ENCODE peak calls at places on chromosomes 13 and 19, in seven cellular contexts. T is OCI-LY7, G is tibial nerve, L is body of pancreas, C is ascending aorta, O is IMR-90, A is GM23338. Q is an unnamed sample.
A peak's percentile ranks its signal among the peaks of the same experiment; 100 is the strongest.

GRCh38 chr13:97205465-97205864 is 16.7 kb upstream of the MBNL2 start:
- DNase-seq in T (no peak), G (no peak), L (no peak), C (no peak), O (no peak), A (no peak), Q (no peak)

GRCh38 chr13:33761744-33762143 is 56.2 kb upstream of the RFC3 start:
- DNase-seq in T (peak; percentile 57), G (no peak), L (peak; percentile 24), C (no peak), O (no peak), A (peak; percentile 43), Q (no peak)

GRCh38 chr13:113962975-113963374 is 10.9 kb downstream of the C13orf46 start:
- DNase-seq in T (no peak), G (no peak), L (peak; percentile 7), C (no peak), O (no peak), A (no peak), Q (no peak)

GRCh38 chr13:108003626-108004025 is 211.7 kb downstream of the LIG4 start:
- DNase-seq in T (no peak), G (no peak), L (no peak), C (no peak), O (no peak), A (no peak), Q (no peak)

GRCh38 chr19:39444598-39445257 is 654 bp upstream of the SUPT5H start:
- DNase-seq in T (no peak), G (no peak), L (no peak), C (no peak), O (no peak), A (peak; percentile 44), Q (no peak)

GRCh38 chr13:34719060-34719875 is 222.8 kb upstream of the NBEA start:
- DNase-seq in T (no peak), G (no peak), L (no peak), C (no peak), O (no peak), A (no peak), Q (no peak)

GRCh38 chr19:3383121-3383722 is 16.8 kb downstream of the NFIC start:
- DNase-seq in T (no peak), G (peak; percentile 48), L (peak; percentile 32), C (no peak), O (no peak), A (no peak), Q (peak; percentile 87)

GRCh38 chr19:57559008-57559403 is 657 bp downstream of the ZNF550 start:
- DNase-seq in T (peak; percentile 14), G (no peak), L (peak; percentile 13), C (no peak), O (no peak), A (peak; percentile 55), Q (no peak)

GRCh38 chr19:44607049-44607448 is 6.3 kb upstream of the IGSF23 start:
- DNase-seq in T (no peak), G (no peak), L (no peak), C (no peak), O (peak; percentile 62), A (no peak), Q (no peak)

GRCh38 chr19:18414504-18415176 is 4.6 kb upstream of the SSBP4 start:
- DNase-seq in T (no peak), G (no peak), L (no peak), C (no peak), O (no peak), A (peak; percentile 45), Q (peak; percentile 72)

GRCh38 chr13:83940742-83941141 is 58.5 kb upstream of the SLITRK1 start:
- DNase-seq in T (no peak), G (no peak), L (no peak), C (no peak), O (no peak), A (no peak), Q (no peak)

GRCh38 chr13:63902141-63902540 is 2486.5 kb upstream of the PCDH20 start:
- DNase-seq in T (no peak), G (no peak), L (no peak), C (no peak), O (no peak), A (no peak), Q (no peak)

GRCh38 chr13:63901630-63902029 is 2486.0 kb upstream of the PCDH20 start:
- DNase-seq in T (no peak), G (no peak), L (no peak), C (no peak), O (no peak), A (peak; percentile 15), Q (no peak)
- TF ChIP-seq CTCF in T (no peak), G (no peak), L (no peak), C (no peak), O (no peak), A (peak; percentile 64), Q (no peak)

DNA sequence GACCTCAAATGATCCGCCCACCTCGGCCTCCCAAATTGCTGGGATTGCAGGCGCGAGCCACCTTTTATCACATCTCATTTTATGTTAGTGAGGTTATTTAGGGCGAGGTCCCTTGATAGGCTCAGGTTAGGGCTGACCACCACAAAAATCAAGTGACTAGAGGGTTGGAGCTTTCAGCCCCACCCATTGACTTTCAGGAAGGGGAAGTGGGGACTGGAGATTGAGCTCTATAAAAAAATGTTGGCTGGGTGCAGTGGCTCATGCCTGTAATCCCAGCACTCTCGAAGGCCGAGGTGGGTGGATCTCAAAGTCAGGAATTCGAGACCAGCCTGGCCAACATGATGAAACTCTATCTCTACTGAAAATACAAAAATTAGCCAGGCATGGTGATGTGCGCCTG is 20.1 kb downstream of the FPR3 start:
- DNase-seq in T (no peak), G (no peak), L (no peak), C (no peak), O (no peak), A (no peak), Q (no peak)
- H3K4me1 ChIP-seq in T (no peaks in the 10 kb centered on the region), G (no peaks in the 10 kb centered on the region), L (no peaks in the 10 kb centered on the region), C (no peaks in the 10 kb centered on the region), O (no peaks in the 10 kb centered on the region), A (no peaks in the 10 kb centered on the region), Q (no peaks in the 10 kb centered on the region)

GRCh38 chr13:30802953-30803478 is 67.7 kb downstream of the ALOX5AP start:
- DNase-seq in T (peak; percentile 82), G (peak; percentile 87), L (peak; percentile 83), C (peak; percentile 95), O (peak; percentile 70), A (peak; percentile 88), Q (peak; percentile 91)

GRCh38 chr13:30804474-30804873 is 69.1 kb downstream of the ALOX5AP start:
- DNase-seq in T (no peak), G (no peak), L (no peak), C (no peak), O (no peak), A (peak; percentile 22), Q (no peak)

GRCh38 chr13:30800107-30800506 is 64.8 kb downstream of the ALOX5AP start:
- DNase-seq in T (no peak), G (no peak), L (no peak), C (no peak), O (no peak), A (no peak), Q (no peak)

GRCh38 chr13:30803791-30804190 is 68.4 kb downstream of the ALOX5AP start:
- DNase-seq in T (no peak), G (no peak), L (no peak), C (no peak), O (no peak), A (no peak), Q (no peak)

DNA sequence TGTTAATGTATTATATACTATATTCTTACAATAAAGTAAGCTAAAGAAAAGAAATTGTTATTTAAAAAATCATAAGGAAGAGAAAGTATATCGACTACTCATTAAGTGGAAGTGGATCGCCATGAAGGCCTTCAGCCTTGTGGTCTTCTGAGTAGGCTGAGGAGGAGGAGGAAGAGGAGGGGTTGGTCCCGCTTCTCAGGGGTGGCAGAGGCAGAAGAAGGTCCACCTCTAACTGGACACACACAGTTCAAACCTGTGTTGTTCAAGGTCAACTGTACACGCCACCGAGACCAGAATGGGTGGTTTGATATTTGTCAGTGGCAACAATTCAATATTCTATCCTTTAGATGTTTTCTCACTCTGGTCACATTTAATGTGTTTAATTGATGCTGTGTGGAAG is 67.2 kb downstream of the ALOX5AP start:
- DNase-seq in T (no peak), G (no peak), L (no peak), C (no peak), O (no peak), A (no peak), Q (no peak)
- TF ChIP-seq CTCF in T (no peak), G (no peak), L (no peak), C (no peak), O (no peak), A (no peak), Q (no peak)

DNA sequence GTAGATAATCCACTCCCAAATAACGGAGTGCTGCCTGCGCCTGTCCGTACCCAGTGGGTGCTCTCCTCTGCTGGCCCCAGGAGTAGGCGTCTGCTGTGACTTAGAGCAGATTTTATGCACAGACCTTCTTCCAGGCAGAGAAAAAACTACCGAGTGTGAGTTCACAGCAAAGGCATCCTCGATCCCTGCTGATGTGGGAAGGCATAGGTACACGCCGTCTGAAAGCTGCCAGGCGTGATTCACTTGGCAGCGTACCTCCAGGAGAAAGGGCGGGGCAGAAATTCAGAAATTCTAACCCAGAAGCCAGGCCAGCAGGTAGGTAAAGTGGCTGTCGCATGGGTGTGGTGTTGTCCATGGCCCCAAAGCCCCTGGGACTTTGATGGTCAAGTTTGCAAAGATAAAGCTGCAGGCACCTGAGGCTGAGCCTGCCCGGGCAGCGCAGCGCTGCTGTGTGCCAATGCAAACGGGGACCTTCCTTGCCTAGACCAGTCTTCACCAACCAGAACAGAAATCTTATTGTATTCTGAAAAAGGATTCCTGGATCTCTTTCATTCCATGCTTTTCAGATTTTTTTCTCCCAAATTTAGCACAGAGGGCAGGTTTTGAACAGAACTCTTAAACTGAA is 36.3 kb downstream of the COL4A2 start:
- DNase-seq in T (no peak), G (no peak), L (no peak), C (peak; percentile 82), O (no peak), A (no peak), Q (peak; percentile 72)
- H3K4me1 ChIP-seq in T (peaks cover 12% of the 10 kb centered on the region), G (peaks cover 35% of the 10 kb centered on the region), L (peaks cover 24% of the 10 kb centered on the region), C (peaks cover 60% of the 10 kb centered on the region), O (peaks cover 48% of the 10 kb centered on the region), A (peaks cover 22% of the 10 kb centered on the region), Q (peaks cover 80% of the 10 kb centered on the region)

GRCh38 chr19:17183271-17183757 is 31.8 kb upstream of the USE1 start:
- DNase-seq in T (peak; percentile 41), G (no peak), L (no peak), C (no peak), O (no peak), A (peak; percentile 26), Q (no peak)
- TF ChIP-seq CTCF in T (peak; percentile 54), G (no peak), L (no peak), C (no peak), O (no peak), A (peak; percentile 3), Q (no peak)

GRCh38 chr19:33802001-33802400 is 5.3 kb downstream of the KCTD15 start:
- DNase-seq in T (no peak), G (no peak), L (no peak), C (no peak), O (no peak), A (no peak), Q (no peak)
- H3K4me1 ChIP-seq in T (peaks cover 8% of the 10 kb centered on the region), G (peaks cover 5% of the 10 kb centered on the region), L (peaks cover 44% of the 10 kb centered on the region), C (peaks cover 9% of the 10 kb centered on the region), O (no peaks in the 10 kb centered on the region), A (peaks cover 14% of the 10 kb centered on the region), Q (peaks cover 53% of the 10 kb centered on the region)

GRCh38 chr19:35153701-35154534 is 617 bp upstream of the FXYD5 start:
- DNase-seq in T (peak; percentile 59), G (no peak), L (peak; percentile 43), C (no peak), O (no peak), A (peak; percentile 88), Q (no peak)
- TF ChIP-seq CTCF in T (peak; percentile 71), G (peak; percentile 53), L (no peak), C (peak; percentile 59), O (peak; percentile 55), A (peak; percentile 52), Q (peak; percentile 43)

GRCh38 chr19:13165091-13165997 is 15.1 kb downstream of the IER2 start:
- DNase-seq in T (no peak), G (no peak), L (no peak), C (no peak), O (no peak), A (peak; percentile 47), Q (no peak)
- H3K4me1 ChIP-seq in T (peaks cover 96% of the 10 kb centered on the region), G (peaks cover 24% of the 10 kb centered on the region), L (peaks cover 74% of the 10 kb centered on the region), C (peaks cover 44% of the 10 kb centered on the region), O (peaks cover 33% of the 10 kb centered on the region), A (peaks cover 69% of the 10 kb centered on the region), Q (peaks cover 52% of the 10 kb centered on the region)